ENCODE peak calls at places on chromosomes 4 and X, in six cellular contexts. S is GM12892, W is ovary, R is endothelial cell of umbilical vein, E is stomach, K is IMR-90. N is an unnamed sample.

GRCh38 chr4:55658657-55659056 is 22.6 kb upstream of the NMU start:
- DNase-seq in S (no peak), W (no peak), R (no peak), E (no peak), K (no peak), N (no peak)

GRCh38 chr4:87108142-87108546 is 112.3 kb downstream of the KLHL8 start:
- DNase-seq in S (no peak), W (no peak), R (peak), E (no peak), K (peak), N (no peak)

GRCh38 chr4:128310266-128310697 is 22.7 kb upstream of the PGRMC2 start:
- DNase-seq in S (no peak), W (no peak), R (no peak), E (no peak), K (no peak), N (peak)

GRCh38 chr4:15398732-15399131 is 29.1 kb upstream of the C1QTNF7 start:
- DNase-seq in S (no peak), W (no peak), R (no peak), E (no peak), K (no peak), N (no peak)

GRCh38 chr4:150082241-150082640 is 4.0 kb downstream of the DCLK2 start:
- DNase-seq in S (no peak), W (no peak), R (no peak), E (peak), K (no peak), N (no peak)

GRCh38 chrX:22097295-22097694 is 65.2 kb downstream of the PHEX start:
- DNase-seq in S (no peak), W (no peak), R (peak), E (no peak), K (peak), N (no peak)

GRCh38 chr4:76589402-76589801 is 154.4 kb downstream of the SHROOM3 start:
- DNase-seq in S (no peak), W (no peak), R (no peak), E (no peak), K (peak), N (no peak)

GRCh38 chr4:106062452-106062875 is 167.2 kb downstream of the NPNT start:
- DNase-seq in S (no peak), W (no peak), R (peak), E (no peak), K (peak), N (no peak)

GRCh38 chr4:153541426-153542096 is 75.4 kb downstream of the TMEM131L start:
- DNase-seq in S (no peak), W (no peak), R (no peak), E (no peak), K (peak), N (no peak)

DNA sequence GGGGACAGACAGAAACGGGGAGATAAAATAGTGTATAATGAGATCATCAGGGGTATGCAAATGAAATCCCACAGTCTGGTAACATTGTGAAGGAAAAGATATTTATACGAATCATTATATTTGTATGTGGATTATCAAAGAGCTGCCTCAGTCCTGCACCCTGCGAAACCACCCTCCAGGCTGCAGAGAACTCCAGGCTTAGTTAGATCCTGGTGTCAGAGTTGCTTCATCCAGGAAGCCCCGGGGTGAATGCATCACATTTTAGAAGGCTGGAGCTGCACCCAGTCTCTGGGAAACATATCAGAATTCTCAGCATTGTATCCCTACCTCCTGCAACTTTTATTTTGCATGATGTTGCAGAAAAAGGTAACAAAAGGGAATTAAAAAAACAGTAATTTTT is 299.3 kb upstream of the CLNK start:
- DNase-seq in S (no peak), W (no peak), R (no peak), E (no peak), K (no peak), N (no peak)
- TF ChIP-seq POLR2A in S (no peak), W (no peak), R (no peak), E (no peak), K (no peak), N (no peak)

DNA sequence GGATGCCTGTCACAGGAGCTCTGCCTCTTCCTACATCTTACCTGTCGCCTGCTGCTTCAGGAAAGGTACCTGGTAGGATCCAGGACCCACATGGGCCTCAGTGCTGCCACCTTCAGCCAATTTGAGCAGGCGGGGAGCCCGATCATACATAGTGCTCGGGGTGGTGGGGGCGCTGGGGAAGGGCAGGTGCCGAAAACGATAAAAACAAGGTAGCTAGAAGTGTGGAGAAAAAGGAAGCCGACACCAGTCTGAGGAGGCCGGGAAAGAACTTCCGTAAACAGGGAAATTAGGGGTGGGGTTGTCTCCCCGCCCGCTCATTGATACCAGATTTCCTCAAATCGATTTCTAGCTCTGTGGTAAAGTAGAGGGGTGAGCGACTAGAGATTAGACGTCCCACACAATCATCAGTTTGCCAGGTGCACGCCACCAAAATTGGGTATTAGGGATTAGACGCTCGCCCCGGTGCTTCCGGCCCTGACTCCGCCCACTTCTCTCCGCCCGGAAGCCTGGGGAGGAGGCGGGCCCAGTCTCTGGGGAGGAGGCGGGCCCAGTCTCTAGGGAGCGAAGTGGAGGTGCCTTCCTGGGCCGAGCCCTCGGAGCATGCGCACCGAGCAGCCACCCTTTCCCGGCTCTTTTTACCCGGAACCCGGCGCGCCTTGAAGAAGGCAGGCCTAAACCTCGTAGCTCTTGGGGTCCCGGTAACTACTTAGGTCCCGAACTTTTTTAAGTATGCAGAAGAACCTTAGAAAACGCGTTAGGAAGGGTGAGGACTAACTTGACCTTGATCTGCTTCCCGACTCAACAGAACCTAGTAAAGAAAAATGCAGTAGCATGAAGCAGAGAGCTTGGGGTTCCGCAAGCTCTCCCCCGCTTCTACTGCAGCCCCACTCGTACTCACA is at the start of gene STPG2:
- DNase-seq in S (peak), W (peak), R (peak), E (peak), K (peak), N (peak)
- TF ChIP-seq POLR2A in S (peak), W (peak), R (peak), E (no peak), K (peak), N (peak)

GRCh38 chr4:152534541-152535231 is 1.2 kb downstream of the FBXW7 start:
- DNase-seq in S (no peak), W (peak), R (peak), E (peak), K (no peak), N (peak)
- TF ChIP-seq POLR2A in S (no peak), W (no peak), R (no peak), E (no peak), K (no peak), N (no peak)

DNA sequence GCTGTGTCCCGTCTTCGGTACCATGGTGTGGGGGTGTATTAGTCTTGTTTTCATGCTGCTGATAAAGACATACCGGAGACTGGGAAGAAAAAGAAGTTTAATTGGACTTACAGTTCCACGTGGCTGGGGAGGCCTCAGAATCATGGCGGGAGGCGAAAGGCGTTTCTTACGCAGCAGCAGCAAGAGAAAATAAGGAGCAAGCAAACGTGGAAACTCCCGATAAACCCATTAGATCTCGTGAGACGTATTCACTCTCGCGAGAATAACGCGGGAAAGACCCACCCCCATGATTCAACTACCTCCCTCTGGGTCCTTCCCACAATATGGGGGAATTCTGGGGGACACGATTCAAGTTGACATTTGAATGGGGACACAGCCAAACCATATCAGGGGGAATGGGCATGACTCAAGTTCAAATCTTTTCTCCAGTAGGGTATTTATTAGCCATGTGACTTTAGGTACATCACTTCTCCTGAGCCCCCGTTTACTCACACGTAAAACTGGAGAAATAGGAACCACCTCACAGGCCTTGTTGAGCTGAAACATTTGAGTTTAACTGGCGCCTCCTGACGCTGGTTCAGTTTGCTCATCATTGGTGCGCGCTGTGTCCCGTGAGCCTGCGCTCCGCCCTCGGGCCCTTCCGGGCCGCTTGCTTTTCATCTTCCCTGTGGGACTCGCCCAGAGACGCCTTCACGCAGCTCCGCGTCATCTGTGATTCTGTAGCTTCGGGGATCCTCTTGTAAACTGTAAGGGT is 35.5 kb upstream of the FAT1 start:
- DNase-seq in S (no peak), W (no peak), R (no peak), E (no peak), K (no peak), N (no peak)
- TF ChIP-seq POLR2A in S (no peak), W (no peak), R (no peak), E (no peak), K (no peak), N (no peak)

GRCh38 chrX:153794018-153794896 is at the start of the genes IDH3G and SSR4:
- DNase-seq in S (peak), W (peak), R (peak), E (peak), K (peak), N (peak)
- TF ChIP-seq POLR2A in S (peak), W (peak), R (peak), E (no peak), K (peak), N (peak)

DNA sequence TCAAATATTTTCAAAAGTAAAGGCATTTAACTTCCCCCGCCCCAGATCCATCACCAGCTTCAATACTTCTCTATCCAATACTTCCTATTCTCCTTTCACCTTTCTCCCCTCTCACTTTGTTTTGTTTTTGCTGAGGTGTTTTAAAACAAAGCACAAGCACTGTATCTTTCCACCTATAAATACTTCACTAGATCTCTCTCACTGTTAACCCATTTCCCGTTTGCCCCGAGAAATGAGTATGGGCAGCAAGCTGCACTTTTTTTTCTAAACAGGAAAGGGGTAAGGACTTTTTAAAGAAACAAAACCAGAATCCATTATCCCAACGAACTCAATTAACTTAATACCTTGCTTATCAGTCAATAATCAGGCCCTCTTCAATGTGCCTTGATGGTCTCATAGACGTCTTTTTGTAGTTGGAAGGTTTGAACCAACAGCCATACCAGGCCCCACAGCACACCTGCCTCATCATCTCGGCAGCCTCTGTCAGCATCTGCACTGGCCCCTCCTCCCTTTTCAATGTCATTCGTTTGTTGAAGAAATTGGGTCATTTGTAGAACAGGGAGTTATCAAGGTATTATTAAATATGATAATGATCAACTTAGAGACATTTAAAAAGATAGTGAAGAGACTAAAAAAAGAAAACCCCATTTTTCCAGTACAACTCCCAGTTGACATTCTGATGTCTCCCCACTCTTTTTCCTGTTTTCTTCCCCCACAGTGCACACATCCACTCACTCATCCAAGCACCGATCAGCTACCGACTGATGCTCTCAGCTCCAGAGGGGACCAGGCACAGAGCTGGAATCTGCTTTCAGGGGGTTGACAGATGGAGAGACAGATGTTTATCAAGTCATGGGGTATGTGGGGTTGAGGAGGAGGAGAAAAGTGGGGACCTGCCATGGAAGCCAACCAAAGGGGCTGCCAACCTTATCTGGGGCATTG is 25.8 kb downstream of the CRMP1 start:
- DNase-seq in S (no peak), W (no peak), R (no peak), E (no peak), K (no peak), N (no peak)
- TF ChIP-seq POLR2A in S (no peak), W (no peak), R (no peak), E (no peak), K (no peak), N (no peak)